ENCODE peak calls at places on chromosomes 3 and 15, in eight cellular contexts. L, U, Q, M, X, B, V and R are unnamed samples.

GRCh38 chr3:88678747-88679146 is 428.7 kb upstream of the EPHA3 start:
- DNase-seq in L (no peak), U (no peak), V (no peak), B (no peak), Q (no peak), M (no peak), X (peak), R (no peak)

GRCh38 chr15:29925227-29926082 is 103.2 kb upstream of the TJP1 start:
- DNase-seq in M (peak), B (peak), V (peak), X (peak), L (no peak), U (peak), Q (peak), R (peak)

GRCh38 chr15:41827290-41827879 is 507 bp upstream of the JMJD7 start:
- DNase-seq in M (peak), Q (no peak), X (peak), B (no peak), V (no peak), L (no peak), U (peak), R (no peak)

GRCh38 chr3:73379465-73379864 is 245.3 kb downstream of the PDZRN3 start:
- DNase-seq in B (no peak), Q (no peak), L (no peak), U (no peak), M (no peak), V (no peak), X (no peak), R (no peak)

GRCh38 chr15:92109485-92109884 is 256.0 kb downstream of the SLCO3A1 start:
- DNase-seq in U (no peak), B (no peak), X (no peak), Q (no peak), M (no peak), L (no peak), V (no peak), R (no peak)

GRCh38 chr3:141485578-141486415 is 1.0 kb upstream of the RASA2 start:
- DNase-seq in M (peak), V (no peak), Q (no peak), X (no peak), L (no peak), U (no peak), B (no peak), R (no peak)

GRCh38 chr3:71581451-71581980 is 2.0 kb downstream of the FOXP1 start:
- DNase-seq in B (peak), L (no peak), V (peak), U (peak), M (peak), Q (no peak), X (peak), R (peak)

GRCh38 chr3:39850707-39851014 is 41.3 kb downstream of the MYRIP start:
- DNase-seq in U (no peak), X (no peak), M (no peak), L (peak), Q (no peak), V (no peak), B (no peak), R (no peak)

GRCh38 chr3:50164056-50164455 is 8.9 kb downstream of the SEMA3F start:
- DNase-seq in U (peak), V (peak), B (no peak), L (no peak), X (no peak), M (peak), Q (no peak), R (no peak)

GRCh38 chr3:141150431-141150830 is 81.2 kb upstream of the PXYLP1 start:
- DNase-seq in Q (no peak), B (no peak), M (no peak), U (no peak), X (peak), L (no peak), V (no peak), R (no peak)

GRCh38 chr3:160370987-160371857 is 27.8 kb downstream of the IFT80 start:
- DNase-seq in L (no peak), X (no peak), Q (no peak), U (no peak), V (no peak), M (no peak), B (no peak), R (no peak)

GRCh38 chr15:61201322-61201721 is 27.8 kb downstream of the RORA start:
- DNase-seq in L (no peak), M (no peak), B (no peak), U (no peak), V (no peak), Q (no peak), X (no peak), R (no peak)

GRCh38 chr15:61025746-61026256 is 203.3 kb downstream of the RORA start:
- DNase-seq in X (no peak), M (no peak), B (no peak), Q (no peak), U (no peak), V (no peak), L (no peak), R (no peak)

GRCh38 chr3:8416965-8417364 is 84.7 kb upstream of the LMCD1 start:
- DNase-seq in V (no peak), U (no peak), Q (no peak), M (peak), B (no peak), X (peak), L (no peak), R (peak)

GRCh38 chr3:194006102-194006501 is 129.8 kb upstream of the HES1 start:
- DNase-seq in X (no peak), L (no peak), Q (no peak), M (no peak), U (no peak), V (no peak), B (no peak), R (no peak)

GRCh38 chr3:124986153-124987143 is 51.9 kb upstream of the MUC13 start:
- DNase-seq in X (peak), B (no peak), M (peak), U (no peak), L (no peak), Q (no peak), V (no peak), R (peak)

GRCh38 chr15:78726870-78727551 is 84.3 kb downstream of the ADAMTS7 start:
- DNase-seq in V (no peak), M (peak), X (peak), Q (no peak), B (no peak), U (no peak), L (no peak), R (peak)

GRCh38 chr3:195806211-195806915 is 5.4 kb downstream of the MUC4 start:
- DNase-seq in B (peak), X (peak), M (peak), L (no peak), V (no peak), U (no peak), Q (no peak), R (no peak)

GRCh38 chr3:47002490-47003410 is 23.3 kb downstream of the NBEAL2 start:
- DNase-seq in V (peak), M (no peak), U (peak), B (no peak), L (no peak), Q (no peak), X (peak), R (no peak)

GRCh38 chr3:42608586-42608985 is 8.1 kb downstream of the NKTR start:
- DNase-seq in L (no peak), B (no peak), V (no peak), M (peak), U (no peak), Q (no peak), X (no peak), R (no peak)

GRCh38 chr3:104564045-104564643 is 802.6 kb upstream of the ALCAM start:
- DNase-seq in Q (peak), M (peak), V (no peak), B (peak), X (peak), U (peak), L (no peak), R (peak)

GRCh38 chr3:86949850-86950249 is 41.1 kb downstream of the VGLL3 start:
- DNase-seq in V (no peak), X (no peak), Q (no peak), U (no peak), L (no peak), M (no peak), B (no peak), R (no peak)

GRCh38 chr3:162338514-162338913 is 841.9 kb downstream of the OTOL1 start:
- DNase-seq in L (no peak), B (no peak), X (no peak), M (no peak), U (no peak), Q (no peak), V (no peak), R (no peak)

GRCh38 chr3:160450846-160451245 is 1.3 kb upstream of the TRIM59 start:
- DNase-seq in U (no peak), L (no peak), M (no peak), V (no peak), X (no peak), Q (no peak), B (no peak), R (no peak)